ENCODE peak calls at places on chromosomes 11 and 22, in eight cellular contexts. One of them, this sample, is unnamed. For H3K4me1 and H3K27me3, the result is how much of the 10 kb centered on the place peaks cover.

GRCh38 chr11:34327804-34328631 is 29.8 kb downstream of the ABTB2 start:
- DNase-seq in IMR-90: peak
- DNase-seq in neuronal stem cell: no peak
- DNase-seq in endodermal cell: no peak
- DNase-seq in CD8-positive, alpha-beta T cell: no peak
- DNase-seq in GM12878: no peak
- DNase-seq in heart left ventricle: peak
- DNase-seq in adrenal gland: no peak
- DNase-seq in this sample: no peak

GRCh38 chr11:6258571-6258998 is 1.1 kb upstream of the CCKBR start:
- DNase-seq in IMR-90: no peak
- DNase-seq in neuronal stem cell: peak
- DNase-seq in endodermal cell: no peak
- DNase-seq in CD8-positive, alpha-beta T cell: no peak
- DNase-seq in GM12878: no peak
- DNase-seq in heart left ventricle: no peak
- DNase-seq in adrenal gland: no peak
- DNase-seq in this sample: no peak

GRCh38 chr11:106523921-106524320 is 446.5 kb downstream of the AASDHPPT start:
- DNase-seq in IMR-90: no peak
- DNase-seq in neuronal stem cell: no peak
- DNase-seq in endodermal cell: no peak
- DNase-seq in CD8-positive, alpha-beta T cell: no peak
- DNase-seq in GM12878: no peak
- DNase-seq in heart left ventricle: no peak
- DNase-seq in adrenal gland: no peak
- DNase-seq in this sample: no peak

GRCh38 chr11:26286472-26287066 is 45.4 kb upstream of the ANO3 start:
- DNase-seq in IMR-90: peak
- DNase-seq in neuronal stem cell: peak
- DNase-seq in endodermal cell: peak
- DNase-seq in CD8-positive, alpha-beta T cell: no peak
- DNase-seq in GM12878: no peak
- DNase-seq in heart left ventricle: no peak
- DNase-seq in adrenal gland: no peak
- DNase-seq in this sample: no peak

GRCh38 chr22:38886333-38886732 is 14.3 kb upstream of the CBX6 start:
- DNase-seq in IMR-90: no peak
- DNase-seq in neuronal stem cell: no peak
- DNase-seq in endodermal cell: no peak
- DNase-seq in CD8-positive, alpha-beta T cell: no peak
- DNase-seq in GM12878: no peak
- DNase-seq in heart left ventricle: no peak
- DNase-seq in adrenal gland: peak
- DNase-seq in this sample: no peak

GRCh38 chr11:91756829-91757480 is 467.7 kb upstream of the FAT3 start:
- DNase-seq in IMR-90: no peak
- DNase-seq in neuronal stem cell: no peak
- DNase-seq in endodermal cell: no peak
- DNase-seq in CD8-positive, alpha-beta T cell: no peak
- DNase-seq in GM12878: no peak
- DNase-seq in heart left ventricle: no peak
- DNase-seq in adrenal gland: no peak
- DNase-seq in this sample: no peak

GRCh38 chr11:7974668-7975067 is 9.4 kb upstream of the NLRP10 start:
- DNase-seq in IMR-90: no peak
- DNase-seq in neuronal stem cell: no peak
- DNase-seq in endodermal cell: peak
- DNase-seq in CD8-positive, alpha-beta T cell: no peak
- DNase-seq in GM12878: no peak
- DNase-seq in heart left ventricle: no peak
- DNase-seq in adrenal gland: no peak
- DNase-seq in this sample: no peak

GRCh38 chr11:44507896-44508440 is 57.5 kb upstream of the CD82 start:
- DNase-seq in IMR-90: no peak
- DNase-seq in neuronal stem cell: no peak
- DNase-seq in endodermal cell: no peak
- DNase-seq in CD8-positive, alpha-beta T cell: no peak
- DNase-seq in GM12878: no peak
- DNase-seq in heart left ventricle: no peak
- DNase-seq in adrenal gland: no peak
- DNase-seq in this sample: no peak

GRCh38 chr11:47267858-47268257 is 2.1 kb upstream of the MADD start:
- DNase-seq in IMR-90: no peak
- DNase-seq in neuronal stem cell: no peak
- DNase-seq in endodermal cell: peak
- DNase-seq in CD8-positive, alpha-beta T cell: no peak
- DNase-seq in GM12878: no peak
- DNase-seq in heart left ventricle: no peak
- DNase-seq in adrenal gland: no peak
- DNase-seq in this sample: no peak

GRCh38 chr11:44097821-44098220 is 2.3 kb downstream of the EXT2 start:
- DNase-seq in IMR-90: peak
- DNase-seq in neuronal stem cell: no peak
- DNase-seq in endodermal cell: no peak
- DNase-seq in CD8-positive, alpha-beta T cell: no peak
- DNase-seq in GM12878: no peak
- DNase-seq in heart left ventricle: no peak
- DNase-seq in adrenal gland: no peak
- DNase-seq in this sample: peak

GRCh38 chr22:19132153-19132552 is 1.0 kb downstream of the TSSK2 start:
- DNase-seq in IMR-90: no peak
- DNase-seq in neuronal stem cell: no peak
- DNase-seq in endodermal cell: no peak
- DNase-seq in CD8-positive, alpha-beta T cell: no peak
- DNase-seq in GM12878: no peak
- DNase-seq in heart left ventricle: no peak
- DNase-seq in adrenal gland: no peak
- DNase-seq in this sample: no peak

GRCh38 chr11:76669901-76670474 is 559 bp downstream of the LRRC32 start:
- DNase-seq in IMR-90: peak
- DNase-seq in neuronal stem cell: no peak
- DNase-seq in endodermal cell: peak
- DNase-seq in CD8-positive, alpha-beta T cell: no peak
- DNase-seq in GM12878: no peak
- DNase-seq in heart left ventricle: peak
- DNase-seq in adrenal gland: peak
- DNase-seq in this sample: no peak

GRCh38 chr11:107550304-107550703 is 15.2 kb downstream of the ALKBH8 start:
- DNase-seq in IMR-90: no peak
- DNase-seq in neuronal stem cell: no peak
- DNase-seq in endodermal cell: no peak
- DNase-seq in CD8-positive, alpha-beta T cell: no peak
- DNase-seq in GM12878: no peak
- DNase-seq in heart left ventricle: no peak
- DNase-seq in adrenal gland: no peak
- DNase-seq in this sample: no peak

GRCh38 chr22:30892731-30893221 is 75.8 kb downstream of the MORC2 start:
- DNase-seq in IMR-90: no peak
- DNase-seq in neuronal stem cell: no peak
- DNase-seq in endodermal cell: peak
- DNase-seq in CD8-positive, alpha-beta T cell: no peak
- DNase-seq in GM12878: no peak
- DNase-seq in heart left ventricle: no peak
- DNase-seq in adrenal gland: no peak
- DNase-seq in this sample: no peak

GRCh38 chr11:113895367-113896155 is 9.0 kb upstream of the HTR3B start:
- DNase-seq in IMR-90: no peak
- DNase-seq in neuronal stem cell: no peak
- DNase-seq in endodermal cell: peak
- DNase-seq in CD8-positive, alpha-beta T cell: no peak
- DNase-seq in GM12878: no peak
- DNase-seq in heart left ventricle: no peak
- DNase-seq in adrenal gland: no peak
- DNase-seq in this sample: no peak

GRCh38 chr22:50018608-50019291 is 6.2 kb upstream of the IL17REL start:
- DNase-seq in IMR-90: no peak
- DNase-seq in neuronal stem cell: no peak
- DNase-seq in endodermal cell: no peak
- DNase-seq in CD8-positive, alpha-beta T cell: no peak
- DNase-seq in GM12878: no peak
- DNase-seq in heart left ventricle: no peak
- DNase-seq in adrenal gland: no peak
- DNase-seq in this sample: no peak

GRCh38 chr11:46616551-46617450 is at the start of gene HARBI1:
- DNase-seq in IMR-90: peak
- DNase-seq in neuronal stem cell: peak
- DNase-seq in endodermal cell: peak
- DNase-seq in CD8-positive, alpha-beta T cell: peak
- DNase-seq in GM12878: peak
- DNase-seq in heart left ventricle: peak
- DNase-seq in adrenal gland: peak
- DNase-seq in this sample: peak

GRCh38 chr11:77244277-77245014 is 57.0 kb downstream of the GDPD4 start:
- DNase-seq in IMR-90: peak
- DNase-seq in neuronal stem cell: no peak
- DNase-seq in endodermal cell: no peak
- DNase-seq in CD8-positive, alpha-beta T cell: no peak
- DNase-seq in GM12878: no peak
- DNase-seq in heart left ventricle: no peak
- DNase-seq in adrenal gland: no peak
- DNase-seq in this sample: peak

GRCh38 chr11:82960000-82960778 is 58.7 kb downstream of the DDIAS start:
- DNase-seq in IMR-90: no peak
- DNase-seq in neuronal stem cell: no peak
- DNase-seq in endodermal cell: no peak
- DNase-seq in CD8-positive, alpha-beta T cell: no peak
- DNase-seq in GM12878: peak
- DNase-seq in heart left ventricle: no peak
- DNase-seq in adrenal gland: no peak
- DNase-seq in this sample: no peak

GRCh38 chr11:31964181-31964580 is 126.7 kb upstream of the RCN1 start:
- DNase-seq in IMR-90: no peak
- DNase-seq in neuronal stem cell: no peak
- DNase-seq in endodermal cell: no peak
- DNase-seq in CD8-positive, alpha-beta T cell: no peak
- DNase-seq in GM12878: no peak
- DNase-seq in heart left ventricle: no peak
- DNase-seq in adrenal gland: no peak
- DNase-seq in this sample: no peak

GRCh38 chr11:104946907-104947306 is 21.5 kb downstream of the CASP4 start:
- DNase-seq in IMR-90: peak
- DNase-seq in neuronal stem cell: no peak
- DNase-seq in endodermal cell: no peak
- DNase-seq in CD8-positive, alpha-beta T cell: no peak
- DNase-seq in GM12878: peak
- DNase-seq in heart left ventricle: no peak
- DNase-seq in adrenal gland: no peak
- DNase-seq in this sample: no peak

GRCh38 chr11:41497974-41498373 is 38.5 kb upstream of the LRRC4C start:
- DNase-seq in IMR-90: no peak
- DNase-seq in neuronal stem cell: peak
- DNase-seq in endodermal cell: peak
- DNase-seq in CD8-positive, alpha-beta T cell: no peak
- DNase-seq in GM12878: no peak
- DNase-seq in heart left ventricle: no peak
- DNase-seq in adrenal gland: no peak
- DNase-seq in this sample: no peak

GRCh38 chr11:75443043-75443442 is 10.0 kb upstream of the KLHL35 start:
- DNase-seq in IMR-90: no peak
- DNase-seq in neuronal stem cell: no peak
- DNase-seq in endodermal cell: no peak
- DNase-seq in CD8-positive, alpha-beta T cell: no peak
- DNase-seq in GM12878: no peak
- DNase-seq in heart left ventricle: peak
- DNase-seq in adrenal gland: no peak
- DNase-seq in this sample: no peak

DNA sequence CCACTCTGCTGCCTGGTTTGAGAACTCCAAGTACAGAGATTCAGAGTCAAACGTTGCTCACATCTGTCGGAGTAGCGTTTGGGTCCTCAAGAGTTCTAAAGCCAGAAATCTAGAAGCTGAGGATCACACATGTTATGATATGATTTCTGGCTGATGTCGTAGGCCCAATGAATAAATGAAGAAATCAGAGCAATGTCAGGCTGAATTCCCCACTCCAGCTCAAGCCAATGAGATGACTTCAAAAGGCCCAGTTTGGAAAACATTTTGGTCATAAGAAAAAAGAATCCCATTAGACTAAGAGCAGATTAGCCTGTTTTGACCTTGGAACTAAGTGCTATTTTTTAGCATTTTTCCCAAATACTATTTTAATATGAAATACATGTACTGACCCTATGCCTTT is 106.7 kb downstream of the ETS1 start:
- DNase-seq in IMR-90: no peak
- DNase-seq in neuronal stem cell: no peak
- DNase-seq in endodermal cell: no peak
- DNase-seq in CD8-positive, alpha-beta T cell: no peak
- DNase-seq in GM12878: no peak
- DNase-seq in heart left ventricle: no peak
- DNase-seq in adrenal gland: no peak
- DNase-seq in this sample: no peak
- H3K4me1 ChIP-seq in IMR-90: under half
- H3K4me1 ChIP-seq in neuronal stem cell: under half
- H3K4me1 ChIP-seq in endodermal cell: under half
- H3K4me1 ChIP-seq in CD8-positive, alpha-beta T cell: half or more
- H3K4me1 ChIP-seq in GM12878: half or more
- H3K4me1 ChIP-seq in heart left ventricle: half or more
- H3K4me1 ChIP-seq in adrenal gland: under half
- H3K4me1 ChIP-seq in this sample: under half

DNA sequence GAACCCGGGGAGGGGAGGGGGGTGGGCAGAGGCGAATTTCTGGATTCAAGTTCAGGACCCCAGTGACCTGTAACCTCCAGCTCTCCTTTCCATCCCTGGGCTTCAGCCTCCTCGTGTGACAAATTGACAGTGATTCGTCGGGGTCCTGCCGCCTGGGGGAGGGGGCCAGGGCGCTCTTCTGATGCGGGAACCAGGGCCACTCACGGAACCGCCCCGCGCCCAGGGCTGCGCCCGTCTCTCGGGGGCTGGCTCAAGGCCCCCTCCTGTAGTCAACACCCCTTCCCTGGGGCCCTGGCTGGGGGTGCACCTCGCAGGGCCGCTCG is 92.8 kb upstream of the ANO1 start:
- DNase-seq in IMR-90: no peak
- DNase-seq in neuronal stem cell: no peak
- DNase-seq in endodermal cell: no peak
- DNase-seq in CD8-positive, alpha-beta T cell: no peak
- DNase-seq in GM12878: no peak
- DNase-seq in heart left ventricle: no peak
- DNase-seq in adrenal gland: no peak
- DNase-seq in this sample: no peak
- H3K27me3 ChIP-seq in IMR-90: under half
- H3K27me3 ChIP-seq in neuronal stem cell: half or more
- H3K27me3 ChIP-seq in endodermal cell: half or more
- H3K27me3 ChIP-seq in CD8-positive, alpha-beta T cell: under half
- H3K27me3 ChIP-seq in GM12878: under half
- H3K27me3 ChIP-seq in heart left ventricle: under half
- H3K27me3 ChIP-seq in adrenal gland: under half
- H3K27me3 ChIP-seq in this sample: under half

GRCh38 chr22:40396882-40397281 is 26.5 kb downstream of the SGSM3 start:
- DNase-seq in IMR-90: peak
- DNase-seq in neuronal stem cell: peak
- DNase-seq in endodermal cell: peak
- DNase-seq in CD8-positive, alpha-beta T cell: no peak
- DNase-seq in GM12878: no peak
- DNase-seq in heart left ventricle: no peak
- DNase-seq in adrenal gland: peak
- DNase-seq in this sample: peak
- H3K27ac ChIP-seq in IMR-90: no peak
- H3K27ac ChIP-seq in neuronal stem cell: no peak
- H3K27ac ChIP-seq in endodermal cell: no peak
- H3K27ac ChIP-seq in CD8-positive, alpha-beta T cell: no peak
- H3K27ac ChIP-seq in GM12878: no peak
- H3K27ac ChIP-seq in heart left ventricle: no peak
- H3K27ac ChIP-seq in adrenal gland: no peak
- H3K27ac ChIP-seq in this sample: no peak

GRCh38 chr22:45802074-45802473 is 130.4 kb downstream of the ATXN10 start:
- DNase-seq in IMR-90: no peak
- DNase-seq in neuronal stem cell: no peak
- DNase-seq in endodermal cell: no peak
- DNase-seq in CD8-positive, alpha-beta T cell: no peak
- DNase-seq in GM12878: no peak
- DNase-seq in heart left ventricle: no peak
- DNase-seq in adrenal gland: no peak
- DNase-seq in this sample: no peak
- H3K4me1 ChIP-seq in IMR-90: under half
- H3K4me1 ChIP-seq in neuronal stem cell: under half
- H3K4me1 ChIP-seq in endodermal cell: under half
- H3K4me1 ChIP-seq in CD8-positive, alpha-beta T cell: under half
- H3K4me1 ChIP-seq in GM12878: under half
- H3K4me1 ChIP-seq in heart left ventricle: under half
- H3K4me1 ChIP-seq in adrenal gland: under half
- H3K4me1 ChIP-seq in this sample: under half

This sample was measured in foreskin keratinocyte.